ENCODE peak calls at places on chromosomes 3 and 15, in eight cellular contexts. X is K562, Q is A549, D is HepG2, T is HCT116, J is H1, O is GM12878, F is endothelial cell of umbilical vein. R is an unnamed sample.

GRCh38 chr3:156659260-156659659 is 15.1 kb upstream of the TIPARP start:
- DNase-seq in Q (no peak), F (no peak), O (no peak), T (no peak), D (no peak), X (no peak), J (no peak), R (no peak)

GRCh38 chr3:3110299-3110630 is at the start of gene IL5RA:
- DNase-seq in F (no peak), D (no peak), T (no peak), Q (peak; percentile 11), O (no peak), J (no peak), X (no peak), R (no peak)

GRCh38 chr3:55426486-55426885 is 60.6 kb downstream of the WNT5A start:
- DNase-seq in Q (no peak), F (no peak), O (no peak), J (no peak), X (no peak), T (no peak), D (no peak), R (no peak)

GRCh38 chr15:76642671-76643070 is 262.5 kb downstream of the SCAPER start:
- DNase-seq in T (no peak), X (no peak), J (no peak), O (no peak), F (no peak), Q (no peak), D (no peak), R (peak; percentile 35)

GRCh38 chr3:189406148-189406547 is 225.0 kb upstream of the TP63 start:
- DNase-seq in T (no peak), Q (no peak), O (no peak), F (no peak), D (no peak), X (no peak), J (no peak), R (no peak)

GRCh38 chr15:55774113-55774970 is 31.4 kb upstream of the PRTG start:
- DNase-seq in O (no peak), J (no peak), Q (peak; percentile 60), D (peak; percentile 33), F (peak; percentile 44), X (peak; percentile 69), T (peak; percentile 40), R (peak; percentile 43)

GRCh38 chr3:53628546-53629395 is 134.4 kb downstream of the CACNA1D start:
- DNase-seq in O (no peak), J (no peak), D (no peak), Q (no peak), X (no peak), T (no peak), F (no peak), R (no peak)

GRCh38 chr3:119347036-119347435 is 52.9 kb downstream of the ARHGAP31 start:
- DNase-seq in J (no peak), F (no peak), D (no peak), Q (no peak), X (no peak), O (no peak), T (no peak), R (no peak)

GRCh38 chr3:65924762-65925161 is 114.0 kb downstream of the MAGI1 start:
- DNase-seq in O (no peak), D (peak; percentile 46), T (peak; percentile 38), Q (no peak), X (no peak), J (no peak), F (no peak), R (no peak)

GRCh38 chr15:84736375-84736774 is 12.0 kb upstream of the ZNF592 start:
- DNase-seq in O (peak; percentile 96), J (no peak), T (no peak), X (no peak), F (no peak), Q (no peak), D (no peak), R (no peak)

GRCh38 chr3:32354362-32354778 is 37.3 kb upstream of the CMTM7 start:
- DNase-seq in O (no peak), F (peak; percentile 33), J (no peak), X (no peak), Q (peak; percentile 26), T (no peak), D (peak; percentile 67), R (no peak)

GRCh38 chr15:41148065-41148464 is 32.0 kb upstream of the INO80 start:
- DNase-seq in F (no peak), Q (no peak), D (no peak), X (no peak), J (no peak), O (no peak), T (no peak), R (no peak)

GRCh38 chr3:60017631-60018030 is 967.8 kb upstream of the CFAP20DC start:
- DNase-seq in Q (no peak), T (no peak), J (no peak), X (no peak), O (peak; percentile 45), D (no peak), F (no peak), R (peak; percentile 4)

GRCh38 chr15:35431281-35431680 is 114.7 kb downstream of the DPH6 start:
- DNase-seq in T (no peak), F (no peak), J (no peak), O (no peak), X (no peak), Q (no peak), D (no peak), R (no peak)

GRCh38 chr15:71325461-71325860 is 210.2 kb downstream of the THSD4 start:
- DNase-seq in Q (no peak), F (peak; percentile 32), X (no peak), O (no peak), D (no peak), T (no peak), J (no peak), R (no peak)

GRCh38 chr3:70736009-70736408 is 423.6 kb upstream of the MDFIC2 start:
- DNase-seq in Q (no peak), X (no peak), O (no peak), J (no peak), F (no peak), T (no peak), D (no peak), R (no peak)

DNA sequence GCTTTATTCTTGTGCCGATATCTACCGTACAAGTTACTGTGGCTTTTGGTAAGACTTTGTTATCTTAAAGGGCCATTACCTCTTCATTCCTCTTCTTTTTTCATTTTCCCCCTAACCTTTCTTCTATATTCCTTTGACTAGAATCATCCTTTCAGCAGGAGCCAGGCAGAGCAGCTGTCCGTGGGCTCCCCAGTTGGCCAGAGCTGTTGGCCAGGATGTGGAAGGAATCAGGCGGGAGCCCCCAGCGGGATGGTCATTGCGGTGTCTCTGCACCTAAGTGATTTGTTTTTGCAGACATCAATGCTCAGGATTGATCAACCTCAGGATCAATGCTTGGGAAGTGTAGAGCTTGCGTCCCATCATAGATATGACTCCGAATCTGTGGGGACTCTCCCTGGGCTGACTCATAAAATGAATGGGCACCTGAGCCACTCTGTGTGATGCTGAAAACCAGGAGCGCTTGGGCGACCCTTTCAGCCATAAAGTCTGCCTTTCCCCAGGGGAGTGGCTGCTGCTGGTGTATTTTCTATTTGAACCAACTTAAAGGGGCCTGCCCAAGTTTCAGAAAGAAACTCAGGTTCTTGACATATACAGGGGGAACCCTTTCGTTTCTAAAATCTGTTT is 21.7 kb downstream of the APBA2 start:
- DNase-seq in O (no peak), J (no peak), D (no peak), X (no peak), F (no peak), Q (no peak), T (no peak), R (no peak)
- TF ChIP-seq POLR2A in O (no peak), J (no peak), D (no peak), X (no peak), F (no peak), Q (no peak), T (no peak), R (no peak)

GRCh38 chr3:99250821-99251355 is 349.4 kb upstream of the DCBLD2 start:
- DNase-seq in X (no peak), F (peak; percentile 26), D (no peak), Q (no peak), J (no peak), O (no peak), T (no peak), R (no peak)
- H3K4me3 ChIP-seq in X (no peak overlapping the region), F (no peak overlapping the region), D (no peak overlapping the region), Q (no peak overlapping the region), J (no peak overlapping the region), O (no peak overlapping the region), T (no peak overlapping the region), R (no peak overlapping the region)

GRCh38 chr3:122984650-122985049 is 42.9 kb downstream of the SEMA5B start:
- DNase-seq in J (no peak), T (no peak), Q (no peak), D (no peak), O (no peak), F (no peak), X (no peak), R (no peak)
- TF ChIP-seq MAX in J (no peak), T (no peak), Q (no peak), D (no peak), O (no peak), F (no peak), X (no peak), R (no peak)

GRCh38 chr3:137746808-137747207 is 17.3 kb upstream of the SOX14 start:
- DNase-seq in X (no peak), T (no peak), O (no peak), D (no peak), F (no peak), J (no peak), Q (no peak), R (no peak)
- TF ChIP-seq POLR2A in X (no peak), T (no peak), O (no peak), D (no peak), F (no peak), J (no peak), Q (no peak), R (no peak)

GRCh38 chr3:176795897-176796296 is 401.4 kb downstream of the TBL1XR1 start:
- DNase-seq in Q (no peak), T (no peak), F (peak; percentile 6), J (no peak), O (no peak), D (no peak), X (no peak), R (no peak)
- H3K4me3 ChIP-seq in Q (no peak overlapping the region), T (no peak overlapping the region), F (no peak overlapping the region), J (no peak overlapping the region), O (no peak overlapping the region), D (no peak overlapping the region), X (no peak overlapping the region), R (no peak overlapping the region)

R was measured in NB4.